ENCODE peak calls at places on chromosomes 2 and 18, in ten cellular contexts. W is AG08396; P is activated T-cell treated with anti-CD3 and anti-CD28 coated beads for 48 hours; Z is cardiac muscle cell; U is AG09319; E is M059J; O is amygdala; Q is AG08395; H is CD8-positive, alpha-beta T cell; M is activated naive CD4-positive, alpha-beta T cell treated with Interleukin-2 at 50 U/mL for 16 hours. D is an unnamed sample.

GRCh38 chr2:120722603-120723421 is 12.9 kb upstream of the GLI2 start:
- DNase-seq in W (peak; percentile 60), P (no peak), Z (peak; percentile 68), U (no peak), E (peak; percentile 67), O (no peak), Q (peak; percentile 64), H (no peak), M (no peak), D (no peak)

GRCh38 chr2:233803292-233803911 is 25.3 kb downstream of the MROH2A start:
- DNase-seq in W (no peak), P (no peak), Z (no peak), U (no peak), E (no peak), O (no peak), Q (no peak), H (peak; percentile 34), M (no peak), D (no peak)

GRCh38 chr18:54948350-54948837 is 10.9 kb downstream of the CCDC68 start:
- DNase-seq in W (no peak), P (no peak), Z (no peak), U (no peak), E (peak; percentile 32), O (no peak), Q (no peak), H (no peak), M (no peak), D (no peak)

GRCh38 chr2:148876589-148877402 is 1.8 kb downstream of the KIF5C start:
- DNase-seq in W (no peak), P (peak; percentile 23), Z (no peak), U (no peak), E (peak; percentile 11), O (peak; percentile 38), Q (no peak), H (peak; percentile 60), M (peak; percentile 60), D (no peak)

GRCh38 chr18:62524443-62525200 is 1.8 kb downstream of the ZCCHC2 start:
- DNase-seq in W (peak; percentile 71), P (peak; percentile 58), Z (peak; percentile 51), U (no peak), E (peak; percentile 61), O (peak; percentile 50), Q (peak; percentile 47), H (peak; percentile 79), M (peak; percentile 63), D (no peak)

GRCh38 chr2:2705871-2706270 is 374.8 kb upstream of the MYT1L start:
- DNase-seq in W (no peak), P (no peak), Z (no peak), U (no peak), E (no peak), O (no peak), Q (no peak), H (no peak), M (no peak), D (no peak)

GRCh38 chr2:34533585-34534225 is 934.6 kb upstream of the FAM98A start:
- DNase-seq in W (no peak), P (no peak), Z (no peak), U (no peak), E (no peak), O (no peak), Q (no peak), H (no peak), M (no peak), D (no peak)

GRCh38 chr18:27707201-27707600 is 469.7 kb downstream of the CDH2 start:
- DNase-seq in W (no peak), P (no peak), Z (peak; percentile 7), U (no peak), E (no peak), O (no peak), Q (no peak), H (no peak), M (no peak), D (no peak)

GRCh38 chr18:7000484-7001096 is 117.0 kb downstream of the LAMA1 start:
- DNase-seq in W (peak; percentile 46), P (no peak), Z (peak; percentile 57), U (peak; percentile 4), E (peak; percentile 55), O (no peak), Q (peak; percentile 58), H (no peak), M (no peak), D (no peak)

GRCh38 chr2:181656450-181657261 is at the start of gene CERKL:
- DNase-seq in W (peak; percentile 67), P (no peak), Z (peak; percentile 26), U (no peak), E (peak; percentile 75), O (no peak), Q (peak; percentile 48), H (no peak), M (no peak), D (no peak)

GRCh38 chr18:59180150-59180845 is 39.7 kb upstream of the GRP start:
- DNase-seq in W (peak; percentile 17), P (no peak), Z (peak; percentile 72), U (peak; percentile 44), E (peak; percentile 63), O (no peak), Q (peak; percentile 80), H (no peak), M (no peak), D (peak; percentile 8)

GRCh38 chr2:88329815-88330603 is 122.5 kb downstream of the FOXI3 start:
- DNase-seq in W (no peak), P (no peak), Z (peak; percentile 2), U (no peak), E (peak; percentile 48), O (no peak), Q (no peak), H (no peak), M (no peak), D (no peak)

GRCh38 chr18:70781860-70782453 is 493.1 kb downstream of the SOCS6 start:
- DNase-seq in W (peak; percentile 6), P (peak; percentile 48), Z (peak; percentile 65), U (no peak), E (peak; percentile 37), O (no peak), Q (peak; percentile 3), H (peak; percentile 76), M (peak; percentile 58), D (peak; percentile 3)

GRCh38 chr2:191866675-191867506 is 20.0 kb upstream of the CAVIN2 start:
- DNase-seq in W (peak; percentile 68), P (no peak), Z (peak; percentile 95), U (peak; percentile 74), E (peak; percentile 92), O (no peak), Q (peak; percentile 86), H (no peak), M (no peak), D (peak; percentile 75)

GRCh38 chr2:149143734-149144133 is 105.2 kb downstream of the LYPD6B start:
- DNase-seq in W (no peak), P (no peak), Z (peak; percentile 6), U (no peak), E (peak; percentile 74), O (no peak), Q (peak; percentile 41), H (no peak), M (no peak), D (no peak)

GRCh38 chr2:234853739-234854138 is 98.1 kb upstream of the SH3BP4 start:
- DNase-seq in W (no peak), P (no peak), Z (no peak), U (no peak), E (no peak), O (no peak), Q (no peak), H (no peak), M (no peak), D (no peak)

GRCh38 chr2:185998562-185999070 is 260.0 kb downstream of the FSIP2 start:
- DNase-seq in W (no peak), P (no peak), Z (no peak), U (no peak), E (no peak), O (no peak), Q (no peak), H (no peak), M (no peak), D (no peak)

GRCh38 chr18:10771053-10771709 is 245.4 kb downstream of the NAPG start:
- DNase-seq in W (no peak), P (no peak), Z (peak; percentile 42), U (no peak), E (peak; percentile 64), O (no peak), Q (peak; percentile 5), H (no peak), M (no peak), D (no peak)

GRCh38 chr2:160816916-160817315 is 323.3 kb upstream of the RBMS1 start:
- DNase-seq in W (no peak), P (no peak), Z (no peak), U (no peak), E (no peak), O (no peak), Q (no peak), H (no peak), M (no peak), D (no peak)

GRCh38 chr2:7057865-7058400 is 140.7 kb downstream of the RNF144A start:
- DNase-seq in W (no peak), P (no peak), Z (no peak), U (no peak), E (no peak), O (no peak), Q (no peak), H (no peak), M (no peak), D (no peak)

GRCh38 chr2:12534646-12535263 is 182.0 kb upstream of the TRIB2 start:
- DNase-seq in W (peak; percentile 79), P (no peak), Z (peak; percentile 85), U (peak; percentile 84), E (peak; percentile 97), O (no peak), Q (peak; percentile 92), H (no peak), M (no peak), D (peak; percentile 87)

GRCh38 chr18:59994357-59994756 is 94.6 kb downstream of the PMAIP1 start:
- DNase-seq in W (no peak), P (no peak), Z (peak; percentile 6), U (no peak), E (peak; percentile 35), O (no peak), Q (no peak), H (no peak), M (no peak), D (no peak)

GRCh38 chr2:239475161-239476028 is 74.6 kb upstream of the HDAC4 start:
- DNase-seq in W (no peak), P (no peak), Z (no peak), U (no peak), E (no peak), O (no peak), Q (no peak), H (no peak), M (no peak), D (no peak)

GRCh38 chr18:42048150-42048549 is 93.1 kb downstream of the PIK3C3 start:
- DNase-seq in W (peak; percentile 48), P (no peak), Z (peak; percentile 86), U (peak; percentile 58), E (peak; percentile 91), O (no peak), Q (peak; percentile 57), H (no peak), M (no peak), D (peak; percentile 55)

GRCh38 chr2:35973132-35973736 is 382.3 kb upstream of the CRIM1 start:
- DNase-seq in W (peak; percentile 12), P (no peak), Z (peak; percentile 12), U (no peak), E (peak; percentile 51), O (no peak), Q (peak; percentile 2), H (no peak), M (no peak), D (no peak)

GRCh38 chr2:168521342-168521741 is 65.3 kb downstream of the CERS6 start:
- DNase-seq in W (no peak), P (no peak), Z (no peak), U (no peak), E (no peak), O (no peak), Q (no peak), H (no peak), M (no peak), D (no peak)

GRCh38 chr2:67571785-67572718 is 174.9 kb downstream of the ETAA1 start:
- DNase-seq in W (peak; percentile 24), P (no peak), Z (no peak), U (no peak), E (peak; percentile 71), O (no peak), Q (peak; percentile 58), H (no peak), M (no peak), D (no peak)

GRCh38 chr2:85265304-85265703 is 62.5 kb downstream of the TGOLN2 start:
- DNase-seq in W (no peak), P (no peak), Z (peak; percentile 17), U (no peak), E (no peak), O (no peak), Q (no peak), H (no peak), M (no peak), D (no peak)